ENCODE peak calls at places on chromosomes 1 and 21, in five cellular contexts. K is SK-N-SH, J is A549, Y is ovary, X is HepG2. D is an unnamed sample. For H3K4me1, the result is how much of the 10 kb centered on the place peaks cover.

GRCh38 chr1:113255728-113256347 is 134.5 kb upstream of the MAGI3 start:
- DNase-seq in K (no peak), J (no peak), Y (no peak), X (no peak), D (no peak)

GRCh38 chr1:62784509-62785365 is 805 bp downstream of the ATG4C start:
- DNase-seq in K (peak), J (peak), Y (no peak), X (no peak), D (no peak)

GRCh38 chr1:45205910-45206721 is at the start of gene ZSWIM5:
- DNase-seq in K (peak), J (peak), Y (peak), X (peak), D (no peak)

GRCh38 chr1:218463194-218464156 is 118.3 kb downstream of the TGFB2 start:
- DNase-seq in K (peak), J (peak), Y (peak), X (no peak), D (no peak)

GRCh38 chr1:22711591-22712501 is 1.2 kb downstream of the EPHB2 start:
- DNase-seq in K (peak), J (peak), Y (no peak), X (no peak), D (no peak)

GRCh38 chr1:113142791-113143190 is 69.8 kb downstream of the LRIG2 start:
- DNase-seq in K (no peak), J (no peak), Y (no peak), X (no peak), D (no peak)

GRCh38 chr1:184635347-184636155 is 119.1 kb downstream of the EDEM3 start:
- DNase-seq in K (no peak), J (no peak), Y (no peak), X (no peak), D (no peak)

GRCh38 chr1:174818951-174819350 is 180.8 kb upstream of the CACYBP start:
- DNase-seq in K (no peak), J (no peak), Y (no peak), X (no peak), D (no peak)

GRCh38 chr21:35663856-35664606 is 396.3 kb downstream of the SETD4 start:
- DNase-seq in K (no peak), J (no peak), Y (no peak), X (no peak), D (no peak)

GRCh38 chr1:199243423-199244061 is 604.7 kb downstream of the PTPRC start:
- DNase-seq in K (peak), J (peak), Y (no peak), X (peak), D (no peak)

GRCh38 chr1:193143285-193143684 is 21.5 kb downstream of the CDC73 start:
- DNase-seq in K (no peak), J (no peak), Y (no peak), X (no peak), D (no peak)

GRCh38 chr1:112026018-112026417 is 36.5 kb upstream of the KCND3 start:
- DNase-seq in K (no peak), J (no peak), Y (no peak), X (no peak), D (no peak)

GRCh38 chr1:43936470-43937151 is 3.0 kb downstream of the ARTN start:
- DNase-seq in K (peak), J (no peak), Y (no peak), X (peak), D (no peak)

GRCh38 chr1:82317671-82318070 is 516.9 kb downstream of the ADGRL2 start:
- DNase-seq in K (no peak), J (no peak), Y (no peak), X (no peak), D (no peak)

GRCh38 chr1:197367631-197368030 is 99.6 kb downstream of the CRB1 start:
- DNase-seq in K (no peak), J (no peak), Y (peak), X (no peak), D (no peak)

GRCh38 chr1:80066060-80066459 is 1059.5 kb upstream of the ADGRL4 start:
- DNase-seq in K (no peak), J (no peak), Y (no peak), X (no peak), D (no peak)

GRCh38 chr1:20578062-20578461 is 10.8 kb upstream of the CDA start:
- DNase-seq in K (no peak), J (no peak), Y (no peak), X (no peak), D (no peak)

GRCh38 chr1:92701147-92701546 is 83.8 kb downstream of the EVI5 start:
- DNase-seq in K (no peak), J (no peak), Y (no peak), X (no peak), D (no peak)

GRCh38 chr1:156773607-156774006 is 6.3 kb downstream of the PRCC start:
- DNase-seq in K (no peak), J (peak), Y (no peak), X (no peak), D (no peak)

GRCh38 chr1:1678581-1679380 is 13.8 kb downstream of the SLC35E2B start:
- DNase-seq in K (peak), J (peak), Y (no peak), X (peak), D (no peak)

GRCh38 chr1:153565529-153566374 is at the start of gene S100A2:
- DNase-seq in K (no peak), J (peak), Y (peak), X (peak), D (no peak)

GRCh38 chr1:167232801-167233200 is 12.1 kb downstream of the POU2F1 start:
- DNase-seq in K (no peak), J (no peak), Y (no peak), X (no peak), D (no peak)

GRCh38 chr21:16239659-16240265 is 510.0 kb downstream of the USP25 start:
- DNase-seq in K (no peak), J (peak), Y (no peak), X (no peak), D (no peak)

GRCh38 chr1:182777386-182777785 is 12.2 kb upstream of the NPL start:
- DNase-seq in K (no peak), J (no peak), Y (no peak), X (no peak), D (no peak)

GRCh38 chr21:16569679-16570078 is 839.9 kb downstream of the USP25 start:
- DNase-seq in K (no peak), J (no peak), Y (no peak), X (no peak), D (no peak)

GRCh38 chr1:188122646-188123045 is 1293.9 kb downstream of the PLA2G4A start:
- DNase-seq in K (no peak), J (no peak), Y (no peak), X (no peak), D (no peak)

GRCh38 chr1:1230656-1231399 is 973 bp downstream of the SDF4 start:
- DNase-seq in K (peak), J (peak), Y (no peak), X (peak), D (no peak)

GRCh38 chr1:220317161-220317560 is 44.9 kb upstream of the RAB3GAP2 start:
- DNase-seq in K (no peak), J (no peak), Y (no peak), X (no peak), D (peak)

GRCh38 chr1:151814426-151814825 is 9.2 kb upstream of the LINGO4 start:
- DNase-seq in K (no peak), J (no peak), Y (no peak), X (no peak), D (no peak)

GRCh38 chr1:5983361-5984103 is 8.7 kb downstream of the NPHP4 start:
- DNase-seq in K (no peak), J (no peak), Y (no peak), X (no peak), D (no peak)

GRCh38 chr1:7296968-7297367 is 474.1 kb upstream of the VAMP3 start:
- DNase-seq in K (no peak), J (no peak), Y (no peak), X (no peak), D (no peak)

GRCh38 chr1:7299994-7300393 is 471.1 kb upstream of the VAMP3 start:
- DNase-seq in K (no peak), J (peak), Y (no peak), X (no peak), D (no peak)

GRCh38 chr1:7299329-7299799 is 471.7 kb upstream of the VAMP3 start:
- DNase-seq in K (no peak), J (peak), Y (peak), X (no peak), D (peak)

GRCh38 chr1:7298749-7299151 is 472.3 kb upstream of the VAMP3 start:
- DNase-seq in K (no peak), J (peak), Y (no peak), X (no peak), D (peak)

GRCh38 chr1:7298145-7298544 is 473.0 kb upstream of the VAMP3 start:
- DNase-seq in K (no peak), J (no peak), Y (no peak), X (no peak), D (peak)
- H3K4me1 ChIP-seq in K (under half), J (half or more), Y (under half), X (under half), D (under half)

GRCh38 chr1:158112994-158113758 is 67.5 kb upstream of the CD1D start:
- DNase-seq in K (peak), J (peak), Y (no peak), X (no peak), D (no peak)
- TF ChIP-seq EP300 in K (no peak), J (no peak), Y (no peak), X (no peak), D (no peak)

GRCh38 chr1:21620011-21620410 is 49.1 kb downstream of the RAP1GAP start:
- DNase-seq in K (no peak), J (no peak), Y (no peak), X (no peak), D (no peak)

GRCh38 chr1:21621761-21622436 is 47.3 kb downstream of the RAP1GAP start:
- DNase-seq in K (no peak), J (no peak), Y (no peak), X (no peak), D (no peak)

GRCh38 chr1:21622466-21623315 is 46.5 kb downstream of the RAP1GAP start:
- DNase-seq in K (peak), J (no peak), Y (peak), X (no peak), D (no peak)

GRCh38 chr1:21620461-21620860 is 48.7 kb downstream of the RAP1GAP start:
- DNase-seq in K (peak), J (no peak), Y (no peak), X (no peak), D (no peak)

DNA sequence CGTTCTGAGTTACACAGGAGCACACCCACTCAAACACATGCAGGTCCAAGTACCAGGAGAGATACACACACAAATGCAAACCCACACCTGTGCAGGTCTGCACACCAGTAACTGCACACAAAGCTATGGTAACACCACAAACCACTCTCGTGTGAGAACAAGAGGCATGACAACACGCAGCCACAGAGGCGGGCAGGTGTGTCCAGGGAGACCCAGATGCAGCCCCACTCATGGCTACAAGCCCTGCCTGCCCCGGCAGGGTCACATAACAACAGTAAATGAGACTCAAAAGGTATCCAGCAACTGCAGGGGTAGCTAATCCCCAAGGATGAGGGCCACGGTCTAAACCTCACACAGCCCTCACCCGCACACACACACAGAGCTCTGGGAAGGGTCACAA is 48.1 kb downstream of the RAP1GAP start:
- DNase-seq in K (no peak), J (no peak), Y (no peak), X (no peak), D (no peak)
- H3K4me1 ChIP-seq in K (half or more), J (under half), Y (under half), X (under half), D (under half)

GRCh38 chr1:159755608-159756007 is 25.2 kb upstream of the DUSP23 start:
- DNase-seq in K (no peak), J (no peak), Y (no peak), X (no peak), D (no peak)

GRCh38 chr1:159753386-159753785 is 27.4 kb upstream of the DUSP23 start:
- DNase-seq in K (no peak), J (no peak), Y (no peak), X (no peak), D (no peak)

GRCh38 chr1:159752135-159752580 is 28.6 kb upstream of the DUSP23 start:
- DNase-seq in K (no peak), J (peak), Y (no peak), X (peak), D (no peak)

GRCh38 chr1:159751022-159751421 is 29.7 kb upstream of the DUSP23 start:
- DNase-seq in K (no peak), J (no peak), Y (no peak), X (no peak), D (no peak)

DNA sequence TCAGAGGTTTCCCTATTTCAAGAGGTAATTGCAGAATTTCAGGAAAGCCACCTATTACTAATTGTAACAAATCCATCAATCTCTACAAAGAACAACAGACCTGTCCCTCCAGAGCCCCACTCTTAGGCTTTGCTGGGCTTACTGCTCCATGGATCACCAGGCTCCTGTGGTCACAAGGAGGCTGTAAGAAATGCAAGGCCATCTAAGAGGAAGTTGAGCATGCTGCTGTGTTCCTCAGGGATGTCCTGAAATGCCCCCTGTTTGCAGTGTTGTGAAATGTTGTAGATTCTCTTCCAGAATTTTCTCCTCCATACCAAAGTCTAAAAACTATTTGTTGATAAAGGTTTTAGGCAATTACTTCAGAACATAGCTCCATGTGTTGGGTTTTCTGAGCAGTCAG is 24.4 kb upstream of the DUSP23 start:
- DNase-seq in K (no peak), J (no peak), Y (no peak), X (no peak), D (no peak)
- TF ChIP-seq EP300 in K (no peak), J (no peak), Y (no peak), X (no peak), D (no peak)

GRCh38 chr1:100162881-100163280 is 15.2 kb downstream of the LRRC39 start:
- DNase-seq in K (no peak), J (no peak), Y (no peak), X (no peak), D (no peak)
- H3K4me1 ChIP-seq in K (under half), J (under half), Y (under half), X (under half), D (under half)

GRCh38 chr1:155308493-155309422 is at the start of gene FDPS:
- DNase-seq in K (peak), J (peak), Y (peak), X (peak), D (peak)
- TF ChIP-seq EP300 in K (no peak), J (no peak), Y (peak), X (peak), D (no peak)

DNA sequence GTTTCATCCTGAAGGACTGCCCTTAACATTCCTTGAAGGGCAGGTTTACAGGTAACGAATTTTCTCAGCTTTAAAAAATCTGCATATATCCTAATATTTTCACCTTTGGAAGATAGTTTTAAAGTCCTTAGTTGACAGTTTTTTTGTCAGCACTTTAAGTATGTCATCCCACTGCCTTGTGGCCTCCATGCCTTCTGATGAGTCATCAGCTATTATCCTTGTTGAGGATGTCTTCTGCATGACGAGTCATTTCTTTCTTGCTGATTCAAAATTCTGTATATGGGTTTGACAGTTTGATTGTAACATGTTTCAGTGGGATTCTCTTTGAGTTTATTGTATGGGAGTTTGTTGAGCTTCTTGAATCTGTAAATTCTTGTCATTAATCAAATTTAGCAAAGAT is 500.6 kb downstream of the DISC1 start:
- DNase-seq in K (no peak), J (peak), Y (no peak), X (no peak), D (no peak)
- H3K4me1 ChIP-seq in K (under half), J (under half), Y (under half), X (under half), D (under half)

GRCh38 chr1:67700692-67701410 is 15.8 kb downstream of the GADD45A start:
- DNase-seq in K (peak), J (peak), Y (no peak), X (peak), D (no peak)
- TF ChIP-seq EP300 in K (no peak), J (no peak), Y (no peak), X (peak), D (no peak)

DNA sequence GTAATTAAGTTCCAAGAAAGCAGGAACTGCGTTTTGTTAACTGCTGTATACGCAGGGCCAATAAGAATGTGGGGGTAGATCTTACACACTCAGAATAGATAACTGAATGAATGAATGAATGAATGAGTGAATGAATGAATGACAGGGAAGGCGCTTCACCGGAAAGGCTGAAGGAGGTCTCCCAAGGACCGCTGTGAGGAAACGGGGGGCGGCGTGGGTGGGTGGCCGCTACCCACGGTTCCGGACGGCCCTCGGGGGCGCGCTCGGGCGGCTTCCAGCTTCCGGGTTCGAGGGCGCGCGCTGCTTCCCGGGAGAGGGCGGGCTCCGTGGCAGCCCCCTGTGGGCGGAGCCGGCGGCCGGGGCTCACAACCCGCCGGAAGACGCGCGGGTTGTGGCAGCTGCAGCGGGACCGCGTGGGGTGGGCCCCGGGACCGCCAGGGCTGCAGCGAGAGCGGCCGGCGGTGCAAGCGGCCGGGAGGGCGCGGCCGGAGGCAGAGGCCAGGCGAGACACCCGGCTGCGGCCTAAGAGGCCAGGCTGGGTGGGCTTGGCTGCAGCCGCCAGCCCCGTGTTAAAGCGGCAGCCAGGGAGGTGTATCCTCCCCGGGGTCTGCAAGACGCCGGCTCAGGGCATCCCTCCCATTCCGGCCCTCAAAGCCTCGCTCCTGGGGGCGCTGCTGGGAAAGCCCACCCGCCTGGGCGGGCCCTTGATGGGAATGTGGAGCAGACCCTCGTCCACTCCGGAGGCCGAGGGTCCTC is at the start of gene ZFP69:
- DNase-seq in K (peak), J (no peak), Y (peak), X (peak), D (peak)
- H3K4me1 ChIP-seq in K (under half), J (under half), Y (under half), X (under half), D (under half)